ENCODE peak calls at places on chromosome 11, in five cellular contexts. V, M, A, S and K are unnamed samples.

GRCh38 chr11:121282886-121283502 is 9.6 kb upstream of the SC5D start:
- DNase-seq in S (no peak), A (no peak), M (no peak), V (no peak), K (no peak)

GRCh38 chr11:5364214-5364613 is 12.9 kb downstream of the OR51B6 start:
- DNase-seq in M (no peak), A (peak; percentile 96), S (no peak), V (no peak), K (no peak)

GRCh38 chr11:117936973-117937372 is 7.8 kb upstream of the TMPRSS13 start:
- DNase-seq in S (no peak), M (no peak), V (no peak), A (no peak), K (no peak)

GRCh38 chr11:110966131-110966530 is 253.9 kb upstream of the ARHGAP20 start:
- DNase-seq in A (no peak), M (no peak), V (no peak), S (no peak), K (no peak)

GRCh38 chr11:119635776-119636175 is 93.2 kb downstream of the NECTIN1 start:
- DNase-seq in V (no peak), S (no peak), A (no peak), M (no peak), K (no peak)

GRCh38 chr11:107898270-107898669 is 30.0 kb upstream of the RAB39A start:
- DNase-seq in M (peak; percentile 81), S (peak; percentile 26), V (peak; percentile 2), A (peak; percentile 63), K (peak; percentile 84)

GRCh38 chr11:111654611-111655010 is 52.4 kb downstream of the SIK2 start:
- DNase-seq in S (no peak), V (no peak), A (no peak), M (no peak), K (no peak)

GRCh38 chr11:82776377-82776776 is 42.7 kb upstream of the FAM181B start:
- DNase-seq in V (no peak), M (peak; percentile 63), A (no peak), S (no peak), K (no peak)

GRCh38 chr11:83025267-83025704 is 46.4 kb downstream of the RAB30 start:
- DNase-seq in S (peak; percentile 50), M (peak; percentile 38), A (no peak), V (no peak), K (no peak)

GRCh38 chr11:110184974-110185597 is 91.9 kb downstream of the ZC3H12C start:
- DNase-seq in M (peak; percentile 82), S (no peak), A (peak; percentile 83), V (no peak), K (no peak)

GRCh38 chr11:19714093-19714386 is 1.4 kb downstream of the NAV2 start:
- DNase-seq in S (peak; percentile 21), V (no peak), M (peak; percentile 16), A (peak; percentile 19), K (no peak)

GRCh38 chr11:393219-394033 is 583 bp upstream of the PKP3 start:
- DNase-seq in S (peak; percentile 90), A (peak; percentile 78), V (no peak), M (peak; percentile 94), K (no peak)

GRCh38 chr11:104992781-104993180 is 24.4 kb upstream of the CASP4 start:
- DNase-seq in A (no peak), M (no peak), V (no peak), S (no peak), K (no peak)

GRCh38 chr11:92226331-92227232 is 2.0 kb downstream of the FAT3 start:
- DNase-seq in M (no peak), S (peak; percentile 39), V (peak; percentile 70), A (no peak), K (no peak)

GRCh38 chr11:1823376-1824220 is 11.2 kb upstream of the SYT8 start:
- DNase-seq in V (no peak), M (no peak), S (no peak), A (no peak), K (peak; percentile 19)

GRCh38 chr11:64533501-64533900 is 57.5 kb upstream of the SLC22A12 start:
- DNase-seq in S (no peak), V (no peak), M (no peak), A (no peak), K (no peak)

GRCh38 chr11:62648967-62649364 is 2.6 kb upstream of the GANAB start:
- DNase-seq in A (no peak), V (no peak), S (no peak), M (no peak), K (no peak)

GRCh38 chr11:94563176-94563847 is 3.9 kb upstream of the PIWIL4 start:
- DNase-seq in S (no peak), M (peak; percentile 76), V (no peak), A (peak; percentile 77), K (no peak)

GRCh38 chr11:103648670-103649400 is 387.6 kb upstream of the DDI1 start:
- DNase-seq in M (no peak), V (no peak), S (no peak), A (peak; percentile 26), K (peak; percentile 53)

GRCh38 chr11:123060265-123061000 is 1.5 kb downstream of the HSPA8 start:
- DNase-seq in S (no peak), A (no peak), M (no peak), V (no peak), K (peak; percentile 63)

GRCh38 chr11:65381721-65382035 is 768 bp downstream of the SLC25A45 start:
- DNase-seq in M (peak; percentile 82), S (no peak), A (no peak), V (no peak), K (peak; percentile 69)

GRCh38 chr11:62505112-62505783 is 41.4 kb downstream of the AHNAK start:
- DNase-seq in A (no peak), S (peak; percentile 64), M (no peak), V (peak; percentile 47), K (peak; percentile 46)

GRCh38 chr11:78419327-78419726 is 1.7 kb upstream of the GAB2 start:
- DNase-seq in M (peak; percentile 83), S (peak; percentile 68), V (no peak), A (peak; percentile 99), K (no peak)

GRCh38 chr11:73141031-73141308 is 1.1 kb downstream of the FCHSD2 start:
- DNase-seq in S (peak; percentile 24), M (peak; percentile 35), V (peak; percentile 8), A (no peak), K (no peak)

GRCh38 chr11:9002920-9003572 is 755 bp downstream of the NRIP3 start:
- DNase-seq in S (no peak), M (no peak), V (no peak), A (no peak), K (no peak)

GRCh38 chr11:75673977-75674582 is 5.2 kb upstream of the MAP6 start:
- DNase-seq in A (peak; percentile 56), S (no peak), M (peak; percentile 40), V (no peak), K (peak; percentile 82)

GRCh38 chr11:62479631-62480201 is 60.9 kb downstream of the SCGB1A1 start:
- DNase-seq in V (no peak), S (no peak), M (no peak), A (no peak), K (no peak)

GRCh38 chr11:44905131-44905866 is 45.4 kb downstream of the TP53I11 start:
- DNase-seq in M (no peak), V (no peak), S (no peak), A (peak; percentile 37), K (peak; percentile 89)

DNA sequence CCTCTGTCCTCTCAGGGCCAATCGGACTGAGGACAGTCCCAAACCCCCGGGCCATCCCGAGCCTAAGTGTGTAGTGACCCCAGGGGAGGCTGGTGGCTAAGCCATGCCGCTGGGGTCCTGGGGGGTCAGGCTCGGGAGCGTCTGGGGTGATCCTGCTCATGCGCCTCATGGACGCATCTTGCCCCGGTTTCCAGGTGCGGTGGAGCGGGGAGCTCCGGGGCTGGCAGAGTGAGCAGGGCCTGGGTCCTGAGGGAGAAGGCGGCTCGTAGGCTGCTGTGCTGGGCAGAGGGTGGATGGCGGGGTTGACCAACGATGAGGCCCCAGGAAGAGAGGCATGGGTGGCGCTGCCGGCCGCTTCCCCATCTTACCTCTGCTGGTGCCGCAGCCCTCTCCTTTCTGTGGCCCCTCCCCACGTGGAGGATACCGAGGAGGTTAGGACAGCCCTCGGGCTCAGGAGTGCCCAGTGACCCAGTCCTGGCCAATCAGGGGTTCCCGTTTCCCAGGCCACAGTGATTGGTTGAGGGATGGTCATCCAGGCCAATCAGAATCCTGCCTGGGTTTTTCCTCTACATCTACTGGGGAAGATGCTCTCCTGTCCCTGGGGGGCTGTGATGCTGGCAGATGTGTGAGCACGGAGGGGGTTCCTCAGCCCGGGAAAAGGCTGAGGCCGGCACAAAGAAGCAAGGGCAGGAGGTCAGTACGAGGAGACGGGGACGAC is 171.0 kb downstream of the CTTN start:
- DNase-seq in V (no peak), M (no peak), S (no peak), A (no peak), K (no peak)
- H3K9me3 ChIP-seq in V (peaks cover 3% of the 10 kb centered on the region), M (no peaks in the 10 kb centered on the region), S (no peaks in the 10 kb centered on the region), A (no peaks in the 10 kb centered on the region), K (no peaks in the 10 kb centered on the region)

DNA sequence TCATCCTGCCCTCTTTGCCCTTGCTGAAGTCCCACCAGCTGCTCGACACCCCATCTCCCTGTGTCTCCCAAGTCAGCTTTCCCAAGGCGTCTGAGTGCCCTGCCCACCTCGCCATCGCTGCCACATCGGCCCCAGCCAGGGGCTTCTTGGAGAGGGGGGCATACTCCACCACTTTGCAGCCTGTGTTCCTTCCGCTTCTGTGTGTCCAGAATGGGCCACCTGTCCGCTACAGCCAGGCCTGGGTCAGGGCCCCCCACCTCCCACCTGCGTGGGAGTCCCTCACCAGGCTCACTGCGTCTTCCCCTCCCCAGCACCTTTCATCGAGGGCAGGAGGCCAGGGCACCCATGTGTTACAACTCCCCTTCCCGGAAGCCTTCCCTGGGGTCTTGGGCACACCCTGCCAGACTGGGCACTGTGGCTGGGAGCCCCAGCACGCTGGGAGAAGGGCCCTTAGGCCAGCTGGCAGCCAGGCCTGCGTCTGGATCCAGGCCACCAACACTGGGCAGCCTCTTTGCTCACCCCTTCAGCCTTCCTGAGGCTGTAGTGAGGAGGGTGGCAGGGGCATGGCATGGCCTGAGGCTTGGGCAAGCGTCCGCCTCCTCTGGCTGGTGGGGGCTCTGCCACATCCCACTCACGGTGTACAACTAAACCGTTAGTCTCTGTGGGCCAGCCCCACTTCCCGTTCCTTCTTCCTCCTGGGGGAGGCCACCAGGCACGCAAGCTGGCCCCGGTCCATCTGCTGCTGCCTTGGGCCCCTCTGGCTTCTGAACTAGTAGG is 13.4 kb downstream of the CPT1A start:
- DNase-seq in S (no peak), M (no peak), A (no peak), V (no peak), K (no peak)
- H3K4me2 ChIP-seq in S (no peak overlapping the region), M (no peak overlapping the region), A (no peak overlapping the region), V (no peak overlapping the region), K (no peak overlapping the region)

GRCh38 chr11:3914807-3915206 is 59.3 kb downstream of the STIM1 start:
- DNase-seq in M (peak; percentile 23), V (no peak), S (no peak), A (no peak), K (no peak)
- H3K9me3 ChIP-seq in M (no peaks in the 10 kb centered on the region), V (no peaks in the 10 kb centered on the region), S (no peaks in the 10 kb centered on the region), A (no peaks in the 10 kb centered on the region), K (no peaks in the 10 kb centered on the region)

DNA sequence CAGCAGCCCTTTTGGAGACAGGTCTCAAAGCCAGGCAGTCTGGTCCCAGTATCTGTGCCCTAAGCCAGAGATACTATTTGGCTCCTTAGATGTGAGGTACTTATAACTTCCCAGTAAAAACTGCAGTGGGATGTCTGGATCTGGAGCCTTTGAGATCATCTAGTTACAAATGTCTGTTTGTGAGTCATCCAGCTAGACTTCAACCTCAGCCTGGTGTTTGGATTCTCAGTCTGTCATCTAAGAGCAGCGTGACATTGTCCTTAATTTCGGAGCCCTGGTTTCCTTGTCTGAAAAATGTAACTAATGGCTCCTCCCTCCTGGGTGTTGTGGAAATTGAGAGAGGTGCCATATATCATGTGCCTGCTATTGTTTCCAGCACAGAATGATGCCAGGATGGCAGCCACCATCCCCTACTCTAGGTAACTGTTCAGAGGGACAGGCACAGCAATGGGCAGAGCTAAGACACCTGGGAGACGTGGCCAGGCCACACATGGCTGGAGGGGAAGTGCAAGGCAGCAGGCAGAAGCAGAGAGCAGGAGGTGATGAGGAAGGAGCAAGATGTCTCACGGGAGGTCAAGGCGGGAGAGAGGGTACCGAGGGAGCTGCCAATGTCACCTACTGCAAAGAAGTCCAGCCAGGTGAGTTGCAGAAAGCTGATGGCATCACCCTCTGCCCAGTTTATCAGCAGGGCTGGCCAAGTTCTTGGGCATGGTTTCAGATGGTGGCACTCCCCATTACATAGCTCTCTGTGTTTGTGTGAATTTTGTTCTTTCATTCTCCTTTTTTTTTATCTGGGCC is 20.6 kb upstream of the ST3GAL4 start:
- DNase-seq in M (peak; percentile 42), S (no peak), V (no peak), A (peak; percentile 76), K (no peak)
- H3K4me2 ChIP-seq in M (no peak overlapping the region), S (no peak overlapping the region), V (no peak overlapping the region), A (no peak overlapping the region), K (no peak overlapping the region)